ENCODE peak calls at places on chromosomes 16 and 17, in ten cellular contexts. One of them, this sample, is unnamed. For H3K27me3, the result is how much of the 10 kb centered on the place peaks cover.

GRCh38 chr17:31074772-31075538 is 19.8 kb upstream of the NF1 start:
- DNase-seq in IMR-90: peak
- DNase-seq in spleen: no peak
- DNase-seq in mammary epithelial cell: peak
- DNase-seq in body of pancreas: no peak
- DNase-seq in bronchial epithelial cell: peak
- DNase-seq in kidney epithelial cell: no peak
- DNase-seq in PC-9: peak
- DNase-seq in keratinocyte: no peak
- DNase-seq in heart right ventricle: no peak
- DNase-seq in this sample: peak

GRCh38 chr16:86044881-86045600 is 146.1 kb downstream of the IRF8 start:
- DNase-seq in bronchial epithelial cell: no peak
- DNase-seq in heart right ventricle: no peak
- DNase-seq in spleen: peak
- DNase-seq in kidney epithelial cell: no peak
- DNase-seq in PC-9: no peak
- DNase-seq in body of pancreas: peak
- DNase-seq in IMR-90: no peak
- DNase-seq in keratinocyte: no peak
- DNase-seq in mammary epithelial cell: no peak
- DNase-seq in this sample: no peak

GRCh38 chr16:5349101-5349500 is 251.5 kb upstream of the EEF2KMT start:
- DNase-seq in PC-9: no peak
- DNase-seq in IMR-90: no peak
- DNase-seq in keratinocyte: no peak
- DNase-seq in kidney epithelial cell: no peak
- DNase-seq in body of pancreas: no peak
- DNase-seq in spleen: no peak
- DNase-seq in mammary epithelial cell: no peak
- DNase-seq in bronchial epithelial cell: no peak
- DNase-seq in heart right ventricle: no peak
- DNase-seq in this sample: no peak

GRCh38 chr16:15899538-15900100 is 11.2 kb upstream of the CEP20 start:
- DNase-seq in spleen: no peak
- DNase-seq in mammary epithelial cell: peak
- DNase-seq in heart right ventricle: no peak
- DNase-seq in kidney epithelial cell: peak
- DNase-seq in IMR-90: peak
- DNase-seq in bronchial epithelial cell: peak
- DNase-seq in keratinocyte: peak
- DNase-seq in body of pancreas: peak
- DNase-seq in PC-9: peak
- DNase-seq in this sample: no peak

GRCh38 chr17:78708510-78708973 is 73.5 kb downstream of the CYTH1 start:
- DNase-seq in bronchial epithelial cell: peak
- DNase-seq in mammary epithelial cell: peak
- DNase-seq in spleen: peak
- DNase-seq in body of pancreas: peak
- DNase-seq in heart right ventricle: peak
- DNase-seq in PC-9: peak
- DNase-seq in IMR-90: peak
- DNase-seq in kidney epithelial cell: peak
- DNase-seq in keratinocyte: peak
- DNase-seq in this sample: peak

GRCh38 chr16:3131755-3132377 is 3.0 kb upstream of the ZNF213 start:
- DNase-seq in kidney epithelial cell: no peak
- DNase-seq in body of pancreas: peak
- DNase-seq in heart right ventricle: no peak
- DNase-seq in IMR-90: peak
- DNase-seq in keratinocyte: no peak
- DNase-seq in mammary epithelial cell: no peak
- DNase-seq in PC-9: peak
- DNase-seq in bronchial epithelial cell: peak
- DNase-seq in spleen: no peak
- DNase-seq in this sample: peak

GRCh38 chr17:58091024-58091567 is 7.9 kb downstream of the DYNLL2 start:
- DNase-seq in keratinocyte: no peak
- DNase-seq in kidney epithelial cell: no peak
- DNase-seq in PC-9: no peak
- DNase-seq in bronchial epithelial cell: no peak
- DNase-seq in spleen: no peak
- DNase-seq in mammary epithelial cell: no peak
- DNase-seq in heart right ventricle: no peak
- DNase-seq in IMR-90: no peak
- DNase-seq in body of pancreas: no peak
- DNase-seq in this sample: no peak

GRCh38 chr17:77208217-77208808 is 67.5 kb downstream of the SEC14L1 start:
- DNase-seq in heart right ventricle: no peak
- DNase-seq in spleen: no peak
- DNase-seq in body of pancreas: peak
- DNase-seq in PC-9: no peak
- DNase-seq in kidney epithelial cell: no peak
- DNase-seq in mammary epithelial cell: no peak
- DNase-seq in bronchial epithelial cell: no peak
- DNase-seq in IMR-90: peak
- DNase-seq in keratinocyte: no peak
- DNase-seq in this sample: peak

GRCh38 chr16:75048546-75048945 is 49.7 kb downstream of the ZNRF1 start:
- DNase-seq in body of pancreas: no peak
- DNase-seq in keratinocyte: no peak
- DNase-seq in PC-9: no peak
- DNase-seq in heart right ventricle: no peak
- DNase-seq in kidney epithelial cell: no peak
- DNase-seq in bronchial epithelial cell: no peak
- DNase-seq in IMR-90: peak
- DNase-seq in spleen: no peak
- DNase-seq in mammary epithelial cell: no peak
- DNase-seq in this sample: no peak

GRCh38 chr16:24977673-24978065 is 37.5 kb downstream of the ARHGAP17 start:
- DNase-seq in keratinocyte: no peak
- DNase-seq in bronchial epithelial cell: no peak
- DNase-seq in mammary epithelial cell: no peak
- DNase-seq in heart right ventricle: no peak
- DNase-seq in PC-9: no peak
- DNase-seq in body of pancreas: no peak
- DNase-seq in kidney epithelial cell: no peak
- DNase-seq in IMR-90: peak
- DNase-seq in spleen: no peak
- DNase-seq in this sample: no peak

GRCh38 chr17:16304832-16305231 is 48.4 kb downstream of the CENPV start:
- DNase-seq in IMR-90: peak
- DNase-seq in mammary epithelial cell: no peak
- DNase-seq in spleen: no peak
- DNase-seq in heart right ventricle: no peak
- DNase-seq in body of pancreas: no peak
- DNase-seq in PC-9: peak
- DNase-seq in bronchial epithelial cell: peak
- DNase-seq in kidney epithelial cell: no peak
- DNase-seq in keratinocyte: no peak
- DNase-seq in this sample: peak

GRCh38 chr16:52252680-52253079 is 294.3 kb downstream of the TOX3 start:
- DNase-seq in heart right ventricle: no peak
- DNase-seq in spleen: no peak
- DNase-seq in PC-9: no peak
- DNase-seq in bronchial epithelial cell: no peak
- DNase-seq in IMR-90: no peak
- DNase-seq in kidney epithelial cell: no peak
- DNase-seq in mammary epithelial cell: no peak
- DNase-seq in body of pancreas: no peak
- DNase-seq in keratinocyte: no peak
- DNase-seq in this sample: no peak

GRCh38 chr17:81487089-81487486 is 25.5 kb downstream of the ACTG1 start:
- DNase-seq in PC-9: no peak
- DNase-seq in kidney epithelial cell: no peak
- DNase-seq in bronchial epithelial cell: no peak
- DNase-seq in mammary epithelial cell: no peak
- DNase-seq in keratinocyte: no peak
- DNase-seq in body of pancreas: no peak
- DNase-seq in heart right ventricle: no peak
- DNase-seq in spleen: no peak
- DNase-seq in IMR-90: no peak
- DNase-seq in this sample: no peak

GRCh38 chr16:30018731-30019158 is 4.3 kb upstream of the C16orf92 start:
- DNase-seq in heart right ventricle: no peak
- DNase-seq in keratinocyte: no peak
- DNase-seq in kidney epithelial cell: no peak
- DNase-seq in mammary epithelial cell: peak
- DNase-seq in body of pancreas: no peak
- DNase-seq in bronchial epithelial cell: peak
- DNase-seq in PC-9: no peak
- DNase-seq in spleen: no peak
- DNase-seq in IMR-90: peak
- DNase-seq in this sample: no peak

GRCh38 chr16:82638095-82638798 is 11.5 kb downstream of the CDH13 start:
- DNase-seq in keratinocyte: no peak
- DNase-seq in mammary epithelial cell: peak
- DNase-seq in heart right ventricle: no peak
- DNase-seq in IMR-90: peak
- DNase-seq in spleen: no peak
- DNase-seq in bronchial epithelial cell: peak
- DNase-seq in PC-9: no peak
- DNase-seq in kidney epithelial cell: peak
- DNase-seq in body of pancreas: no peak
- DNase-seq in this sample: no peak

GRCh38 chr17:80449930-80450576 is 26.4 kb downstream of the NPTX1 start:
- DNase-seq in body of pancreas: no peak
- DNase-seq in IMR-90: peak
- DNase-seq in mammary epithelial cell: no peak
- DNase-seq in spleen: no peak
- DNase-seq in PC-9: no peak
- DNase-seq in kidney epithelial cell: no peak
- DNase-seq in heart right ventricle: no peak
- DNase-seq in bronchial epithelial cell: no peak
- DNase-seq in keratinocyte: no peak
- DNase-seq in this sample: no peak

GRCh38 chr17:59355695-59356323 is 24.4 kb downstream of the YPEL2 start:
- DNase-seq in body of pancreas: no peak
- DNase-seq in kidney epithelial cell: no peak
- DNase-seq in spleen: no peak
- DNase-seq in mammary epithelial cell: no peak
- DNase-seq in heart right ventricle: no peak
- DNase-seq in IMR-90: no peak
- DNase-seq in bronchial epithelial cell: no peak
- DNase-seq in PC-9: no peak
- DNase-seq in keratinocyte: no peak
- DNase-seq in this sample: no peak

GRCh38 chr17:73230088-73230487 is 31.6 kb downstream of the CPSF4L start:
- DNase-seq in keratinocyte: no peak
- DNase-seq in kidney epithelial cell: no peak
- DNase-seq in mammary epithelial cell: no peak
- DNase-seq in body of pancreas: no peak
- DNase-seq in IMR-90: no peak
- DNase-seq in bronchial epithelial cell: no peak
- DNase-seq in spleen: no peak
- DNase-seq in PC-9: no peak
- DNase-seq in heart right ventricle: no peak
- DNase-seq in this sample: no peak

GRCh38 chr17:77237232-77238008 is 96.7 kb downstream of the SEC14L1 start:
- DNase-seq in mammary epithelial cell: no peak
- DNase-seq in spleen: no peak
- DNase-seq in keratinocyte: no peak
- DNase-seq in PC-9: no peak
- DNase-seq in IMR-90: no peak
- DNase-seq in heart right ventricle: no peak
- DNase-seq in kidney epithelial cell: no peak
- DNase-seq in body of pancreas: no peak
- DNase-seq in bronchial epithelial cell: no peak
- DNase-seq in this sample: no peak

DNA sequence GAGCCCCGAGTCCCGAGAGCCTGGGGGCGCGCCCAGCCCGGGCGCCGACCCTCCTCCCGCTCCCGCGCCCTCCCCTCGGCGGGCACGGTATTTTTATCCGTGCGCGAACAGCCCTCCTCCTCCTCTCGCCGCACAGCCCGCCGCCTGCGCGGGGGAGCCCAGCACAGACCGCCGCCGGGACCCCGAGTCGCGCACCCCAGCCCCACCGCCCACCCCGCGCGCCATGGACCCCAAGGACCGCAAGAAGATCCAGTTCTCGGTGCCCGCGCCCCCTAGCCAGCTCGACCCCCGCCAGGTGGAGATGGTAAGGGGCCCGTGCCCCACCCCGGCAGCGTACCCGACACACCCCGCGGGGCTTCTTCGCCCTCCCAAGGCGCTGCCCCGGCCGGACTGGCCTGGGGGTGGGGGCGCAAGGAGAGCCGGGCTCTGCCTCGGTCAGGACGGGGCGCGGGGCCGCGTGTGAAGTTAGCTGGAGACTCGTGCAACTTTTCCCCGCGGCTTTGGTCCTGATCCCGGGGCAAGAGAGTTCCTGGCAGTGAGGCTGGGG is 491 bp downstream of the PPP1R1B start:
- DNase-seq in PC-9: no peak
- DNase-seq in heart right ventricle: no peak
- DNase-seq in body of pancreas: no peak
- DNase-seq in spleen: no peak
- DNase-seq in keratinocyte: no peak
- DNase-seq in kidney epithelial cell: no peak
- DNase-seq in bronchial epithelial cell: no peak
- DNase-seq in IMR-90: no peak
- DNase-seq in mammary epithelial cell: no peak
- DNase-seq in this sample: no peak
- H3K27me3 ChIP-seq in PC-9: under half
- H3K27me3 ChIP-seq in heart right ventricle: half or more
- H3K27me3 ChIP-seq in body of pancreas: under half
- H3K27me3 ChIP-seq in spleen: under half
- H3K27me3 ChIP-seq in keratinocyte: under half
- H3K27me3 ChIP-seq in kidney epithelial cell: half or more
- H3K27me3 ChIP-seq in bronchial epithelial cell: under half
- H3K27me3 ChIP-seq in IMR-90: half or more
- H3K27me3 ChIP-seq in mammary epithelial cell: under half
- H3K27me3 ChIP-seq in this sample: under half

GRCh38 chr17:45394913-45395568 is 37.6 kb downstream of the ARHGAP27 start:
- DNase-seq in mammary epithelial cell: peak
- DNase-seq in bronchial epithelial cell: peak
- DNase-seq in spleen: peak
- DNase-seq in body of pancreas: peak
- DNase-seq in heart right ventricle: peak
- DNase-seq in kidney epithelial cell: no peak
- DNase-seq in PC-9: peak
- DNase-seq in keratinocyte: no peak
- DNase-seq in IMR-90: peak
- DNase-seq in this sample: peak
- H3K4me3 ChIP-seq in mammary epithelial cell: no peak
- H3K4me3 ChIP-seq in bronchial epithelial cell: no peak
- H3K4me3 ChIP-seq in spleen: no peak
- H3K4me3 ChIP-seq in body of pancreas: no peak
- H3K4me3 ChIP-seq in heart right ventricle: peak
- H3K4me3 ChIP-seq in kidney epithelial cell: no peak
- H3K4me3 ChIP-seq in PC-9: no peak
- H3K4me3 ChIP-seq in keratinocyte: no peak
- H3K4me3 ChIP-seq in IMR-90: no peak
- H3K4me3 ChIP-seq in this sample: no peak

GRCh38 chr17:65008877-65009276 is 47.7 kb downstream of the GNA13 start:
- DNase-seq in PC-9: no peak
- DNase-seq in bronchial epithelial cell: no peak
- DNase-seq in spleen: no peak
- DNase-seq in mammary epithelial cell: no peak
- DNase-seq in IMR-90: no peak
- DNase-seq in heart right ventricle: no peak
- DNase-seq in keratinocyte: no peak
- DNase-seq in kidney epithelial cell: no peak
- DNase-seq in body of pancreas: no peak
- DNase-seq in this sample: no peak
- H3K27me3 ChIP-seq in PC-9: under half
- H3K27me3 ChIP-seq in bronchial epithelial cell: under half
- H3K27me3 ChIP-seq in spleen: under half
- H3K27me3 ChIP-seq in mammary epithelial cell: under half
- H3K27me3 ChIP-seq in IMR-90: under half
- H3K27me3 ChIP-seq in heart right ventricle: under half
- H3K27me3 ChIP-seq in keratinocyte: under half
- H3K27me3 ChIP-seq in kidney epithelial cell: under half
- H3K27me3 ChIP-seq in body of pancreas: under half
- H3K27me3 ChIP-seq in this sample: under half

GRCh38 chr17:36773039-36773438 is 164.2 kb upstream of the LHX1 start:
- DNase-seq in body of pancreas: no peak
- DNase-seq in IMR-90: no peak
- DNase-seq in heart right ventricle: no peak
- DNase-seq in bronchial epithelial cell: no peak
- DNase-seq in PC-9: no peak
- DNase-seq in mammary epithelial cell: no peak
- DNase-seq in kidney epithelial cell: no peak
- DNase-seq in keratinocyte: no peak
- DNase-seq in spleen: no peak
- DNase-seq in this sample: no peak
- H3K4me3 ChIP-seq in body of pancreas: no peak
- H3K4me3 ChIP-seq in IMR-90: no peak
- H3K4me3 ChIP-seq in heart right ventricle: no peak
- H3K4me3 ChIP-seq in bronchial epithelial cell: no peak
- H3K4me3 ChIP-seq in PC-9: no peak
- H3K4me3 ChIP-seq in mammary epithelial cell: no peak
- H3K4me3 ChIP-seq in kidney epithelial cell: no peak
- H3K4me3 ChIP-seq in keratinocyte: no peak
- H3K4me3 ChIP-seq in spleen: no peak
- H3K4me3 ChIP-seq in this sample: no peak